ENCODE peak calls at places on chromosomes 5 and 9, in four cellular contexts. One of them, this sample, is unnamed.

GRCh38 chr9:81224166-81224858 is 465.0 kb downstream of the TLE1 start:
- DNase-seq in activated CD8-positive, alpha-beta memory T cell treated with anti-CD3 and anti-CD28 coated beads for 24 hours: no peak
- DNase-seq in activated T-cell treated with anti-CD3 and anti-CD28 coated beads, Interleukin-2, amount 50 U/mL, for 4 hours: no peak
- DNase-seq in LHCN-M2: no peak
- DNase-seq in this sample: no peak

GRCh38 chr5:38342261-38342660 is 83.9 kb downstream of the EGFLAM start:
- DNase-seq in activated CD8-positive, alpha-beta memory T cell treated with anti-CD3 and anti-CD28 coated beads for 24 hours: no peak
- DNase-seq in activated T-cell treated with anti-CD3 and anti-CD28 coated beads, Interleukin-2, amount 50 U/mL, for 4 hours: no peak
- DNase-seq in LHCN-M2: no peak
- DNase-seq in this sample: no peak

GRCh38 chr9:116501871-116502270 is 185.2 kb upstream of the TRIM32 start:
- DNase-seq in activated CD8-positive, alpha-beta memory T cell treated with anti-CD3 and anti-CD28 coated beads for 24 hours: no peak
- DNase-seq in activated T-cell treated with anti-CD3 and anti-CD28 coated beads, Interleukin-2, amount 50 U/mL, for 4 hours: no peak
- DNase-seq in LHCN-M2: peak
- DNase-seq in this sample: no peak

GRCh38 chr9:22337261-22337660 is 109.4 kb upstream of the DMRTA1 start:
- DNase-seq in activated CD8-positive, alpha-beta memory T cell treated with anti-CD3 and anti-CD28 coated beads for 24 hours: no peak
- DNase-seq in activated T-cell treated with anti-CD3 and anti-CD28 coated beads, Interleukin-2, amount 50 U/mL, for 4 hours: no peak
- DNase-seq in LHCN-M2: peak
- DNase-seq in this sample: no peak

GRCh38 chr5:159100928-159101646 is 1.4 kb upstream of the EBF1 start:
- DNase-seq in activated CD8-positive, alpha-beta memory T cell treated with anti-CD3 and anti-CD28 coated beads for 24 hours: no peak
- DNase-seq in activated T-cell treated with anti-CD3 and anti-CD28 coated beads, Interleukin-2, amount 50 U/mL, for 4 hours: no peak
- DNase-seq in LHCN-M2: no peak
- DNase-seq in this sample: no peak

GRCh38 chr5:54944364-54944763 is 41.0 kb downstream of the ESM1 start:
- DNase-seq in activated CD8-positive, alpha-beta memory T cell treated with anti-CD3 and anti-CD28 coated beads for 24 hours: peak
- DNase-seq in activated T-cell treated with anti-CD3 and anti-CD28 coated beads, Interleukin-2, amount 50 U/mL, for 4 hours: peak
- DNase-seq in LHCN-M2: peak
- DNase-seq in this sample: peak

GRCh38 chr5:50583621-50584020 is 82.8 kb upstream of the PARP8 start:
- DNase-seq in activated CD8-positive, alpha-beta memory T cell treated with anti-CD3 and anti-CD28 coated beads for 24 hours: no peak
- DNase-seq in activated T-cell treated with anti-CD3 and anti-CD28 coated beads, Interleukin-2, amount 50 U/mL, for 4 hours: no peak
- DNase-seq in LHCN-M2: no peak
- DNase-seq in this sample: no peak

GRCh38 chr5:914174-914573 is 21.5 kb downstream of the TRIP13 start:
- DNase-seq in activated CD8-positive, alpha-beta memory T cell treated with anti-CD3 and anti-CD28 coated beads for 24 hours: no peak
- DNase-seq in activated T-cell treated with anti-CD3 and anti-CD28 coated beads, Interleukin-2, amount 50 U/mL, for 4 hours: no peak
- DNase-seq in LHCN-M2: no peak
- DNase-seq in this sample: no peak

GRCh38 chr5:146340260-146341081 is 1.8 kb downstream of the POU4F3 start:
- DNase-seq in activated CD8-positive, alpha-beta memory T cell treated with anti-CD3 and anti-CD28 coated beads for 24 hours: no peak
- DNase-seq in activated T-cell treated with anti-CD3 and anti-CD28 coated beads, Interleukin-2, amount 50 U/mL, for 4 hours: no peak
- DNase-seq in LHCN-M2: peak
- DNase-seq in this sample: no peak

GRCh38 chr5:34576849-34577248 is 79.3 kb upstream of the RAI14 start:
- DNase-seq in activated CD8-positive, alpha-beta memory T cell treated with anti-CD3 and anti-CD28 coated beads for 24 hours: no peak
- DNase-seq in activated T-cell treated with anti-CD3 and anti-CD28 coated beads, Interleukin-2, amount 50 U/mL, for 4 hours: no peak
- DNase-seq in LHCN-M2: no peak
- DNase-seq in this sample: no peak

GRCh38 chr9:20526500-20527319 is 95.6 kb downstream of the MLLT3 start:
- DNase-seq in activated CD8-positive, alpha-beta memory T cell treated with anti-CD3 and anti-CD28 coated beads for 24 hours: no peak
- DNase-seq in activated T-cell treated with anti-CD3 and anti-CD28 coated beads, Interleukin-2, amount 50 U/mL, for 4 hours: no peak
- DNase-seq in LHCN-M2: peak
- DNase-seq in this sample: no peak

GRCh38 chr5:75509956-75510355 is 1.5 kb downstream of the CERT1 start:
- DNase-seq in activated CD8-positive, alpha-beta memory T cell treated with anti-CD3 and anti-CD28 coated beads for 24 hours: no peak
- DNase-seq in activated T-cell treated with anti-CD3 and anti-CD28 coated beads, Interleukin-2, amount 50 U/mL, for 4 hours: no peak
- DNase-seq in LHCN-M2: peak
- DNase-seq in this sample: no peak

GRCh38 chr9:83013261-83013610 is 49.7 kb downstream of the RASEF start:
- DNase-seq in activated CD8-positive, alpha-beta memory T cell treated with anti-CD3 and anti-CD28 coated beads for 24 hours: no peak
- DNase-seq in activated T-cell treated with anti-CD3 and anti-CD28 coated beads, Interleukin-2, amount 50 U/mL, for 4 hours: no peak
- DNase-seq in LHCN-M2: no peak
- DNase-seq in this sample: peak

GRCh38 chr9:747567-747966 is 93.9 kb upstream of the DMRT1 start:
- DNase-seq in activated CD8-positive, alpha-beta memory T cell treated with anti-CD3 and anti-CD28 coated beads for 24 hours: no peak
- DNase-seq in activated T-cell treated with anti-CD3 and anti-CD28 coated beads, Interleukin-2, amount 50 U/mL, for 4 hours: no peak
- DNase-seq in LHCN-M2: no peak
- DNase-seq in this sample: no peak

GRCh38 chr9:95839012-95839411 is 36.5 kb upstream of the ERCC6L2 start:
- DNase-seq in activated CD8-positive, alpha-beta memory T cell treated with anti-CD3 and anti-CD28 coated beads for 24 hours: no peak
- DNase-seq in activated T-cell treated with anti-CD3 and anti-CD28 coated beads, Interleukin-2, amount 50 U/mL, for 4 hours: no peak
- DNase-seq in LHCN-M2: no peak
- DNase-seq in this sample: no peak

GRCh38 chr9:128244443-128245226 is 31.2 kb downstream of the GOLGA2 start:
- DNase-seq in activated CD8-positive, alpha-beta memory T cell treated with anti-CD3 and anti-CD28 coated beads for 24 hours: no peak
- DNase-seq in activated T-cell treated with anti-CD3 and anti-CD28 coated beads, Interleukin-2, amount 50 U/mL, for 4 hours: no peak
- DNase-seq in LHCN-M2: no peak
- DNase-seq in this sample: peak

GRCh38 chr5:6468104-6468503 is 19.4 kb downstream of the UBE2QL1 start:
- DNase-seq in activated CD8-positive, alpha-beta memory T cell treated with anti-CD3 and anti-CD28 coated beads for 24 hours: no peak
- DNase-seq in activated T-cell treated with anti-CD3 and anti-CD28 coated beads, Interleukin-2, amount 50 U/mL, for 4 hours: no peak
- DNase-seq in LHCN-M2: no peak
- DNase-seq in this sample: no peak

GRCh38 chr5:54905942-54906537 is 79.4 kb downstream of the ESM1 start:
- DNase-seq in activated CD8-positive, alpha-beta memory T cell treated with anti-CD3 and anti-CD28 coated beads for 24 hours: peak
- DNase-seq in activated T-cell treated with anti-CD3 and anti-CD28 coated beads, Interleukin-2, amount 50 U/mL, for 4 hours: peak
- DNase-seq in LHCN-M2: peak
- DNase-seq in this sample: peak

GRCh38 chr5:58451732-58452565 is 7.9 kb downstream of the PLK2 start:
- DNase-seq in activated CD8-positive, alpha-beta memory T cell treated with anti-CD3 and anti-CD28 coated beads for 24 hours: no peak
- DNase-seq in activated T-cell treated with anti-CD3 and anti-CD28 coated beads, Interleukin-2, amount 50 U/mL, for 4 hours: no peak
- DNase-seq in LHCN-M2: no peak
- DNase-seq in this sample: no peak

GRCh38 chr5:146079695-146080361 is 25.5 kb downstream of the PLAC8L1 start:
- DNase-seq in activated CD8-positive, alpha-beta memory T cell treated with anti-CD3 and anti-CD28 coated beads for 24 hours: no peak
- DNase-seq in activated T-cell treated with anti-CD3 and anti-CD28 coated beads, Interleukin-2, amount 50 U/mL, for 4 hours: no peak
- DNase-seq in LHCN-M2: peak
- DNase-seq in this sample: no peak

GRCh38 chr5:89878140-89878570 is 531.4 kb downstream of the CETN3 start:
- DNase-seq in activated CD8-positive, alpha-beta memory T cell treated with anti-CD3 and anti-CD28 coated beads for 24 hours: no peak
- DNase-seq in activated T-cell treated with anti-CD3 and anti-CD28 coated beads, Interleukin-2, amount 50 U/mL, for 4 hours: no peak
- DNase-seq in LHCN-M2: peak
- DNase-seq in this sample: no peak

GRCh38 chr5:6943197-6943596 is 230.0 kb downstream of the TENT4A start:
- DNase-seq in activated CD8-positive, alpha-beta memory T cell treated with anti-CD3 and anti-CD28 coated beads for 24 hours: no peak
- DNase-seq in activated T-cell treated with anti-CD3 and anti-CD28 coated beads, Interleukin-2, amount 50 U/mL, for 4 hours: no peak
- DNase-seq in LHCN-M2: no peak
- DNase-seq in this sample: no peak

GRCh38 chr5:102411-103043 is 10.6 kb downstream of the PLEKHG4B start:
- DNase-seq in activated CD8-positive, alpha-beta memory T cell treated with anti-CD3 and anti-CD28 coated beads for 24 hours: no peak
- DNase-seq in activated T-cell treated with anti-CD3 and anti-CD28 coated beads, Interleukin-2, amount 50 U/mL, for 4 hours: no peak
- DNase-seq in LHCN-M2: no peak
- DNase-seq in this sample: peak

GRCh38 chr9:4424891-4425290 is 65.4 kb upstream of the SLC1A1 start:
- DNase-seq in activated CD8-positive, alpha-beta memory T cell treated with anti-CD3 and anti-CD28 coated beads for 24 hours: no peak
- DNase-seq in activated T-cell treated with anti-CD3 and anti-CD28 coated beads, Interleukin-2, amount 50 U/mL, for 4 hours: no peak
- DNase-seq in LHCN-M2: no peak
- DNase-seq in this sample: no peak

GRCh38 chr5:146088098-146088497 is 17.3 kb downstream of the PLAC8L1 start:
- DNase-seq in activated CD8-positive, alpha-beta memory T cell treated with anti-CD3 and anti-CD28 coated beads for 24 hours: no peak
- DNase-seq in activated T-cell treated with anti-CD3 and anti-CD28 coated beads, Interleukin-2, amount 50 U/mL, for 4 hours: no peak
- DNase-seq in LHCN-M2: peak
- DNase-seq in this sample: no peak

GRCh38 chr5:100252040-100252439 is 283.1 kb upstream of the FAM174A start:
- DNase-seq in activated CD8-positive, alpha-beta memory T cell treated with anti-CD3 and anti-CD28 coated beads for 24 hours: no peak
- DNase-seq in activated T-cell treated with anti-CD3 and anti-CD28 coated beads, Interleukin-2, amount 50 U/mL, for 4 hours: no peak
- DNase-seq in LHCN-M2: no peak
- DNase-seq in this sample: no peak

GRCh38 chr9:37920471-37921167 is 16.7 kb upstream of the SLC25A51 start:
- DNase-seq in activated CD8-positive, alpha-beta memory T cell treated with anti-CD3 and anti-CD28 coated beads for 24 hours: no peak
- DNase-seq in activated T-cell treated with anti-CD3 and anti-CD28 coated beads, Interleukin-2, amount 50 U/mL, for 4 hours: no peak
- DNase-seq in LHCN-M2: no peak
- DNase-seq in this sample: no peak

GRCh38 chr9:110426052-110426709 is 88.5 kb upstream of the TXNDC8 start:
- DNase-seq in activated CD8-positive, alpha-beta memory T cell treated with anti-CD3 and anti-CD28 coated beads for 24 hours: no peak
- DNase-seq in activated T-cell treated with anti-CD3 and anti-CD28 coated beads, Interleukin-2, amount 50 U/mL, for 4 hours: no peak
- DNase-seq in LHCN-M2: peak
- DNase-seq in this sample: no peak

GRCh38 chr9:72292184-72292787 is 72.7 kb downstream of the ZFAND5 start:
- DNase-seq in activated CD8-positive, alpha-beta memory T cell treated with anti-CD3 and anti-CD28 coated beads for 24 hours: no peak
- DNase-seq in activated T-cell treated with anti-CD3 and anti-CD28 coated beads, Interleukin-2, amount 50 U/mL, for 4 hours: no peak
- DNase-seq in LHCN-M2: peak
- DNase-seq in this sample: no peak

GRCh38 chr9:125176632-125177031 is 13.0 kb downstream of the PPP6C start:
- DNase-seq in activated CD8-positive, alpha-beta memory T cell treated with anti-CD3 and anti-CD28 coated beads for 24 hours: no peak
- DNase-seq in activated T-cell treated with anti-CD3 and anti-CD28 coated beads, Interleukin-2, amount 50 U/mL, for 4 hours: no peak
- DNase-seq in LHCN-M2: no peak
- DNase-seq in this sample: no peak

GRCh38 chr9:108889649-108890067 is 27.6 kb downstream of the ACTL7A start:
- DNase-seq in activated CD8-positive, alpha-beta memory T cell treated with anti-CD3 and anti-CD28 coated beads for 24 hours: no peak
- DNase-seq in activated T-cell treated with anti-CD3 and anti-CD28 coated beads, Interleukin-2, amount 50 U/mL, for 4 hours: no peak
- DNase-seq in LHCN-M2: peak
- DNase-seq in this sample: no peak

GRCh38 chr9:70484232-70485130 is 70.0 kb upstream of the KLF9 start:
- DNase-seq in activated CD8-positive, alpha-beta memory T cell treated with anti-CD3 and anti-CD28 coated beads for 24 hours: no peak
- DNase-seq in activated T-cell treated with anti-CD3 and anti-CD28 coated beads, Interleukin-2, amount 50 U/mL, for 4 hours: no peak
- DNase-seq in LHCN-M2: peak
- DNase-seq in this sample: no peak

GRCh38 chr9:136231478-136232297 is 13.9 kb downstream of the QSOX2 start:
- DNase-seq in activated CD8-positive, alpha-beta memory T cell treated with anti-CD3 and anti-CD28 coated beads for 24 hours: no peak
- DNase-seq in activated T-cell treated with anti-CD3 and anti-CD28 coated beads, Interleukin-2, amount 50 U/mL, for 4 hours: no peak
- DNase-seq in LHCN-M2: no peak
- DNase-seq in this sample: no peak

GRCh38 chr9:99505915-99506314 is 283.8 kb downstream of the SEC61B start:
- DNase-seq in activated CD8-positive, alpha-beta memory T cell treated with anti-CD3 and anti-CD28 coated beads for 24 hours: no peak
- DNase-seq in activated T-cell treated with anti-CD3 and anti-CD28 coated beads, Interleukin-2, amount 50 U/mL, for 4 hours: no peak
- DNase-seq in LHCN-M2: no peak
- DNase-seq in this sample: peak